ENCODE peak calls at places on chromosome 6, in six cellular contexts. One of them, this sample, is unnamed.

GRCh38 chr6:1153696-1154245 is 158.1 kb upstream of the FOXQ1 start:
- DNase-seq in upper lobe of right lung: no peak
- DNase-seq in T-helper 1 cell: no peak
- DNase-seq in Calu3: no peak
- DNase-seq in HS-5: no peak
- DNase-seq in AG10803: peak
- DNase-seq in this sample: no peak

GRCh38 chr6:169978615-169979161 is 227.3 kb downstream of the ERMARD start:
- DNase-seq in upper lobe of right lung: peak
- DNase-seq in T-helper 1 cell: no peak
- DNase-seq in Calu3: no peak
- DNase-seq in HS-5: no peak
- DNase-seq in AG10803: peak
- DNase-seq in this sample: peak

GRCh38 chr6:166009385-166010031 is 158.1 kb downstream of the TBXT start:
- DNase-seq in upper lobe of right lung: no peak
- DNase-seq in T-helper 1 cell: no peak
- DNase-seq in Calu3: no peak
- DNase-seq in HS-5: no peak
- DNase-seq in AG10803: no peak
- DNase-seq in this sample: no peak

GRCh38 chr6:136809461-136809860 is 12.9 kb upstream of the PEX7 start:
- DNase-seq in upper lobe of right lung: no peak
- DNase-seq in T-helper 1 cell: no peak
- DNase-seq in Calu3: no peak
- DNase-seq in HS-5: no peak
- DNase-seq in AG10803: no peak
- DNase-seq in this sample: no peak

GRCh38 chr6:11810854-11811643 is 32.4 kb upstream of the ADTRP start:
- DNase-seq in upper lobe of right lung: no peak
- DNase-seq in T-helper 1 cell: no peak
- DNase-seq in Calu3: no peak
- DNase-seq in HS-5: no peak
- DNase-seq in AG10803: peak
- DNase-seq in this sample: no peak

GRCh38 chr6:144999127-144999526 is 714.0 kb downstream of the UTRN start:
- DNase-seq in upper lobe of right lung: no peak
- DNase-seq in T-helper 1 cell: no peak
- DNase-seq in Calu3: no peak
- DNase-seq in HS-5: no peak
- DNase-seq in AG10803: peak
- DNase-seq in this sample: no peak

GRCh38 chr6:90574610-90575009 is 12.3 kb downstream of the MAP3K7 start:
- DNase-seq in upper lobe of right lung: no peak
- DNase-seq in T-helper 1 cell: no peak
- DNase-seq in Calu3: no peak
- DNase-seq in HS-5: no peak
- DNase-seq in AG10803: peak
- DNase-seq in this sample: no peak

GRCh38 chr6:130743175-130743574 is 84.0 kb upstream of the SMLR1 start:
- DNase-seq in upper lobe of right lung: no peak
- DNase-seq in T-helper 1 cell: no peak
- DNase-seq in Calu3: no peak
- DNase-seq in HS-5: no peak
- DNase-seq in AG10803: no peak
- DNase-seq in this sample: no peak

GRCh38 chr6:32950449-32950848 is 2.4 kb downstream of the HLA-DMA start:
- DNase-seq in upper lobe of right lung: no peak
- DNase-seq in T-helper 1 cell: no peak
- DNase-seq in Calu3: no peak
- DNase-seq in HS-5: no peak
- DNase-seq in AG10803: no peak
- DNase-seq in this sample: no peak

GRCh38 chr6:89323461-89324098 is 8.5 kb upstream of the GABRR2 start:
- DNase-seq in upper lobe of right lung: no peak
- DNase-seq in T-helper 1 cell: no peak
- DNase-seq in Calu3: no peak
- DNase-seq in HS-5: no peak
- DNase-seq in AG10803: no peak
- DNase-seq in this sample: no peak

GRCh38 chr6:157763129-157763893 is 59.7 kb upstream of the SNX9 start:
- DNase-seq in upper lobe of right lung: peak
- DNase-seq in T-helper 1 cell: no peak
- DNase-seq in Calu3: peak
- DNase-seq in HS-5: no peak
- DNase-seq in AG10803: peak
- DNase-seq in this sample: peak

GRCh38 chr6:15148356-15149058 is 97.4 kb upstream of the JARID2 start:
- DNase-seq in upper lobe of right lung: no peak
- DNase-seq in T-helper 1 cell: no peak
- DNase-seq in Calu3: peak
- DNase-seq in HS-5: peak
- DNase-seq in AG10803: peak
- DNase-seq in this sample: no peak